ENCODE peak calls at places on chromosomes 7 and 10, in seven cellular contexts. J, A, C, N, D, V and O are unnamed samples.

GRCh38 chr10:101397140-101397539 is 43.2 kb downstream of the BTRC start:
- DNase-seq in N (no peak), V (no peak), D (peak; percentile 20), A (no peak), J (peak; percentile 45), C (no peak), O (no peak)

GRCh38 chr10:71088054-71088453 is 124.3 kb upstream of the UNC5B start:
- DNase-seq in V (no peak), A (no peak), D (no peak), C (no peak), J (no peak), N (no peak), O (peak; percentile 19)

GRCh38 chr7:156475179-156475578 is 165.4 kb upstream of the RNF32 start:
- DNase-seq in D (no peak), N (peak; percentile 17), J (no peak), A (no peak), C (no peak), V (no peak), O (no peak)

GRCh38 chr7:154653281-154653680 is 349.6 kb downstream of the PAXIP1 start:
- DNase-seq in V (no peak), C (no peak), N (no peak), D (no peak), A (no peak), J (no peak), O (no peak)

GRCh38 chr7:128053023-128053422 is 21.8 kb upstream of the LRRC4 start:
- DNase-seq in J (peak; percentile 51), A (no peak), D (peak; percentile 39), V (no peak), N (no peak), C (no peak), O (no peak)

GRCh38 chr7:53292341-53292740 is 256.9 kb downstream of the POM121L12 start:
- DNase-seq in N (no peak), V (no peak), A (no peak), J (no peak), C (no peak), D (no peak), O (no peak)

GRCh38 chr7:140074780-140075179 is 12.0 kb upstream of the PARP12 start:
- DNase-seq in C (no peak), J (no peak), D (no peak), A (no peak), V (no peak), N (no peak), O (no peak)

GRCh38 chr10:121823993-121824463 is 103.8 kb downstream of the ATE1 start:
- DNase-seq in A (no peak), V (no peak), N (no peak), D (peak; percentile 66), C (no peak), J (no peak), O (no peak)

GRCh38 chr7:24051651-24052050 is 232.3 kb upstream of the NPY start:
- DNase-seq in V (no peak), J (no peak), D (no peak), N (no peak), C (no peak), A (no peak), O (no peak)

GRCh38 chr7:46344533-46344932 is 423.5 kb upstream of the IGFBP3 start:
- DNase-seq in N (no peak), C (no peak), A (no peak), J (no peak), V (no peak), D (peak; percentile 44), O (no peak)

GRCh38 chr7:13181221-13181620 is 493.8 kb downstream of the ARL4A start:
- DNase-seq in J (no peak), V (no peak), C (no peak), A (no peak), N (no peak), D (no peak), O (no peak)

GRCh38 chr10:117667831-117668230 is 125.3 kb downstream of the EMX2 start:
- DNase-seq in D (no peak), C (no peak), J (no peak), A (no peak), V (no peak), N (no peak), O (no peak)

GRCh38 chr10:78852856-78853255 is 215.9 kb upstream of the ZMIZ1 start:
- DNase-seq in J (no peak), N (peak; percentile 88), A (peak; percentile 71), V (no peak), C (no peak), D (peak; percentile 10), O (no peak)

GRCh38 chr10:113475381-113475807 is 77.5 kb upstream of the HABP2 start:
- DNase-seq in N (no peak), A (no peak), V (no peak), D (peak; percentile 71), C (no peak), J (no peak), O (no peak)

GRCh38 chr7:34313289-34313688 is 344.7 kb upstream of the NPSR1 start:
- DNase-seq in N (no peak), J (no peak), V (no peak), A (no peak), C (no peak), D (no peak), O (no peak)

GRCh38 chr7:122304996-122305421 is 459 bp upstream of the FEZF1 start:
- DNase-seq in A (peak; percentile 35), V (no peak), N (peak; percentile 72), J (no peak), C (no peak), D (peak; percentile 13), O (no peak)

GRCh38 chr7:42790196-42790595 is 121.7 kb downstream of the C7orf25 start:
- DNase-seq in V (no peak), J (no peak), A (no peak), C (no peak), D (peak; percentile 34), N (no peak), O (no peak)

GRCh38 chr7:74217455-74218342 is 7.9 kb downstream of the LAT2 start:
- DNase-seq in N (no peak), C (no peak), D (no peak), J (no peak), V (no peak), A (no peak), O (no peak)

GRCh38 chr10:133359554-133359971 is 1.7 kb upstream of the FUOM start:
- DNase-seq in C (no peak), D (peak; percentile 15), V (no peak), J (peak; percentile 54), N (no peak), A (no peak), O (no peak)

GRCh38 chr10:52820316-52820715 is 47.7 kb upstream of the MBL2 start:
- DNase-seq in C (no peak), N (no peak), J (no peak), A (no peak), D (no peak), V (no peak), O (no peak)

GRCh38 chr10:52814506-52814905 is 41.9 kb upstream of the MBL2 start:
- DNase-seq in J (no peak), A (no peak), N (no peak), C (no peak), D (no peak), V (no peak), O (no peak)

DNA sequence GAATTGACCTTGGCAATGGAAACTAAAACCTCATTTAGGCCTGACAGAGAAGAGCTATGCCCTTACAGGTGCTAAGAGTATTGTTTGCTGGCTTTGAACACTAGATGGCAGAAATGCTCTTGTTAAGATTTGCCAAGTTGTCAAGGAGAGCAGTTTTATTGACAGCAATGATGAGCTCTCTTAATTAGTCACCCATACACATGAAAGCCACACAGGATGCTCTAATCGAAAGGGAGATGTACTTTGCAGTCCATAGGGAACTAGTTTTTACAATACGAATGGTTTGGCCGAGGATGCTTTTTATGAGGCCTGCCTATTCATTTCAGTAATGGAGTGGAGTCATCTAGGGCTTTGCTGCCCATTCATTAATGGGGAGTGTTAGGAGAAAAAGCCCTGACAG is 45.4 kb upstream of the MBL2 start:
- DNase-seq in C (no peak), J (no peak), D (peak; percentile 90), N (peak; percentile 61), A (no peak), V (peak; percentile 39), O (no peak)
- TF ChIP-seq CTCF in C (peak; percentile 71), J (peak; percentile 66), D (peak; percentile 66), N (peak; percentile 80), A (peak; percentile 36), V (peak; percentile 77), O (no peak)

GRCh38 chr7:29080803-29081202 is 65.5 kb downstream of the CPVL start:
- DNase-seq in N (no peak), D (no peak), A (no peak), C (no peak), J (no peak), V (no peak), O (no peak)

GRCh38 chr7:29078286-29078685 is 68.1 kb downstream of the CPVL start:
- DNase-seq in N (no peak), C (no peak), A (no peak), D (no peak), V (no peak), J (no peak), O (no peak)

GRCh38 chr7:29077854-29078253 is 68.5 kb downstream of the CPVL start:
- DNase-seq in V (no peak), C (no peak), N (no peak), D (no peak), J (no peak), A (no peak), O (no peak)

GRCh38 chr7:29075621-29076020 is 70.7 kb downstream of the CPVL start:
- DNase-seq in C (no peak), V (no peak), A (no peak), D (no peak), N (no peak), J (no peak), O (no peak)

GRCh38 chr7:29077181-29077580 is 69.2 kb downstream of the CPVL start:
- DNase-seq in D (no peak), V (no peak), N (no peak), C (no peak), J (no peak), A (no peak), O (no peak)
- TF ChIP-seq CTCF in D (no peak), V (no peak), N (no peak), C (no peak), J (no peak), A (no peak), O (no peak)

GRCh38 chr10:69123306-69123746 is 652 bp upstream of the VPS26A start:
- DNase-seq in V (no peak), A (peak; percentile 60), N (no peak), C (no peak), D (peak; percentile 52), J (peak; percentile 57), O (no peak)
- TF ChIP-seq CTCF in V (no peak), A (no peak), N (peak; percentile 63), C (peak; percentile 36), D (no peak), J (no peak), O (no peak)

DNA sequence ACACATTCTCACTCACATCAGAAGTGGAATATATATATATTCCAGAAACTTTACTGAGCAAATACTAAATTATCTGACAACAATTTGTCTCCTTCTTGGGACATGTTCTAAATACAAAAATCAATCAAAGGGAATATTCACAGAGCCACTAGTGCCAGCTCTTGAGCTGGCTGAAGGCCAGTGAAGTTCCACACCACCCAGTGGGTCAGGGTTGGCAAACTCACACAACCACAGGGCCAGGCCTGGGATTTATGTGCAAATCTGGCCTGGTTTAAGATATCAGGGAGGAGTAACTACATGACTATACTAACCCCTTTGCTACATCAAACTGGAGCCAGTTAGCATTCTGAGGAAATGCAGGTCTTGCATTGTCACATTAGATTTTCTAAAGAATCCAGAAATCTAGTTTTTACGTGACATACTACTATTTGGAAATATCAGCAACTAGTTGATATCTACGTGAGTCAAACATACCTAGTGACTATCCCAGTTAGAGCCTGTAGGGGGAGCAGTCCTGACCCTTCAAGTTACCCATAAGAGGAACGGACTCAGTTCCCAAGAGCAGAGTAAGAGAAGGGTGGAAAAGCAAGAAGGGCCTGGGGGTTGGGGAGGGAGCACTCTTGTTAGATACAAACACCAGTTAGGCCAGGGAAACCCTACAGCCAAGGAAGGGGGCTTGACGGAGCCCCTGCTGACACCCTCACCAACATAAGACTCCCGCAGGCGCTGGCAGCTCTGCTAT is 600.4 kb downstream of the KCNMA1 start:
- DNase-seq in D (peak; percentile 40), A (peak; percentile 42), J (peak; percentile 35), N (peak; percentile 77), C (no peak), V (peak; percentile 34), O (no peak)
- TF ChIP-seq CTCF in D (peak; percentile 54), A (peak; percentile 72), J (peak; percentile 87), N (peak; percentile 90), C (peak; percentile 72), V (peak; percentile 76), O (no peak)